ENCODE peak calls at places on chromosome 1, in six cellular contexts. F is stimulated activated CD8-positive, alpha-beta memory T cell treated with anti-CD3 and anti-CD28 coated beads, Interleukin-4, amount 100 ng/mL, for 24 hours; D is PC-9; E is left kidney; I is HTR-8/SVneo; B is brain microvascular endothelial cell. S is an unnamed sample.

GRCh38 chr1:103457856-103458255 is 67.6 kb upstream of the RNPC3 start:
- DNase-seq in F (no peak), I (no peak), B (no peak), E (peak), D (no peak), S (no peak)

GRCh38 chr1:27643626-27644368 is 8.8 kb upstream of the FGR start:
- DNase-seq in F (peak), I (no peak), D (peak), B (peak), E (peak), S (peak)

GRCh38 chr1:84960371-84960770 is 36.5 kb downstream of the MCOLN2 start:
- DNase-seq in F (no peak), I (peak), D (no peak), E (no peak), B (peak), S (no peak)

GRCh38 chr1:39919545-39919944 is 17.8 kb upstream of the MYCL start:
- DNase-seq in E (peak), F (peak), I (peak), B (peak), D (peak), S (peak)

GRCh38 chr1:218390625-218391024 is 45.5 kb downstream of the TGFB2 start:
- DNase-seq in I (no peak), B (no peak), D (peak), F (no peak), E (peak), S (no peak)

GRCh38 chr1:24486296-24487065 is 16.2 kb upstream of the RCAN3 start:
- DNase-seq in F (no peak), I (no peak), E (no peak), D (no peak), B (no peak), S (no peak)

GRCh38 chr1:6419803-6420593 is at the start of gene HES2:
- DNase-seq in D (peak), E (peak), B (no peak), I (no peak), F (no peak), S (no peak)

GRCh38 chr1:68301538-68301937 is 69.2 kb upstream of the WLS start:
- DNase-seq in B (no peak), D (no peak), E (no peak), I (no peak), F (no peak), S (no peak)

GRCh38 chr1:23122023-23122738 is 46.5 kb downstream of the LUZP1 start:
- DNase-seq in E (peak), F (no peak), I (no peak), B (no peak), D (peak), S (no peak)

GRCh38 chr1:87714278-87714677 is 385.6 kb downstream of the LMO4 start:
- DNase-seq in D (no peak), E (no peak), F (no peak), B (no peak), I (no peak), S (no peak)